ENCODE peak calls at places on chromosomes 11 and 22, in four cellular contexts. X, F, L and B are unnamed samples.
A peak's percentile ranks its signal among the peaks of the same experiment; 100 is the strongest.

GRCh38 chr11:65912840-65913239 is 6.0 kb downstream of the C11orf68 start:
- DNase-seq in X (no peak), F (no peak), L (peak; percentile 52), B (no peak)

GRCh38 chr11:96113100-96113710 is 189.3 kb upstream of the MTMR2 start:
- DNase-seq in X (no peak), L (peak; percentile 76), F (peak; percentile 44), B (no peak)

GRCh38 chr11:70872950-70873735 is 379.2 kb downstream of the SHANK2 start:
- DNase-seq in X (no peak), F (no peak), L (no peak), B (no peak)

GRCh38 chr11:36215688-36216050 is 73.6 kb downstream of the COMMD9 start:
- DNase-seq in X (no peak), L (no peak), F (no peak), B (no peak)

GRCh38 chr22:35549338-35549737 is 8.7 kb downstream of the RASD2 start:
- DNase-seq in X (no peak), F (no peak), L (peak; percentile 41), B (no peak)

GRCh38 chr11:69075421-69076128 is 26.8 kb downstream of the TPCN2 start:
- DNase-seq in L (peak; percentile 96), X (no peak), F (peak; percentile 93), B (peak; percentile 68)

GRCh38 chr11:59429924-59430516 is 3.8 kb upstream of the OR5A2 start:
- DNase-seq in X (peak; percentile 4), F (no peak), L (peak; percentile 59), B (no peak)

GRCh38 chr11:73230931-73231330 is 12.8 kb downstream of the P2RY2 start:
- DNase-seq in X (no peak), F (no peak), L (no peak), B (no peak)

GRCh38 chr22:43017525-43018290 is 2.8 kb upstream of the PACSIN2 start:
- DNase-seq in L (no peak), X (no peak), F (no peak), B (no peak)

GRCh38 chr22:47203554-47203991 is 441.1 kb downstream of the TBC1D22A start:
- DNase-seq in L (no peak), F (no peak), X (no peak), B (no peak)

GRCh38 chr11:21811572-21811971 is 381.3 kb upstream of the ANO5 start:
- DNase-seq in X (no peak), L (no peak), F (no peak), B (no peak)

GRCh38 chr11:75350743-75351540 is 519 bp downstream of the ARRB1 start:
- DNase-seq in X (peak; percentile 14), L (no peak), F (no peak), B (no peak)

GRCh38 chr11:57428643-57429042 is 1.7 kb upstream of the SLC43A3 start:
- DNase-seq in L (no peak), F (no peak), X (no peak), B (no peak)

GRCh38 chr11:57432017-57432590 is 5.2 kb upstream of the SLC43A3 start:
- DNase-seq in X (no peak), F (no peak), L (no peak), B (no peak)

GRCh38 chr11:57429946-57430345 is 3.0 kb upstream of the SLC43A3 start:
- DNase-seq in F (no peak), L (no peak), X (no peak), B (no peak)

GRCh38 chr11:57432714-57433163 is 5.8 kb upstream of the SLC43A3 start:
- DNase-seq in L (peak; percentile 86), F (no peak), X (no peak), B (no peak)

GRCh38 chr11:57430946-57431345 is 4.0 kb upstream of the SLC43A3 start:
- DNase-seq in L (no peak), F (no peak), X (no peak), B (no peak)
- TF ChIP-seq CTCF in L (no peak), F (no peak), X (no peak), B (no peak)

DNA sequence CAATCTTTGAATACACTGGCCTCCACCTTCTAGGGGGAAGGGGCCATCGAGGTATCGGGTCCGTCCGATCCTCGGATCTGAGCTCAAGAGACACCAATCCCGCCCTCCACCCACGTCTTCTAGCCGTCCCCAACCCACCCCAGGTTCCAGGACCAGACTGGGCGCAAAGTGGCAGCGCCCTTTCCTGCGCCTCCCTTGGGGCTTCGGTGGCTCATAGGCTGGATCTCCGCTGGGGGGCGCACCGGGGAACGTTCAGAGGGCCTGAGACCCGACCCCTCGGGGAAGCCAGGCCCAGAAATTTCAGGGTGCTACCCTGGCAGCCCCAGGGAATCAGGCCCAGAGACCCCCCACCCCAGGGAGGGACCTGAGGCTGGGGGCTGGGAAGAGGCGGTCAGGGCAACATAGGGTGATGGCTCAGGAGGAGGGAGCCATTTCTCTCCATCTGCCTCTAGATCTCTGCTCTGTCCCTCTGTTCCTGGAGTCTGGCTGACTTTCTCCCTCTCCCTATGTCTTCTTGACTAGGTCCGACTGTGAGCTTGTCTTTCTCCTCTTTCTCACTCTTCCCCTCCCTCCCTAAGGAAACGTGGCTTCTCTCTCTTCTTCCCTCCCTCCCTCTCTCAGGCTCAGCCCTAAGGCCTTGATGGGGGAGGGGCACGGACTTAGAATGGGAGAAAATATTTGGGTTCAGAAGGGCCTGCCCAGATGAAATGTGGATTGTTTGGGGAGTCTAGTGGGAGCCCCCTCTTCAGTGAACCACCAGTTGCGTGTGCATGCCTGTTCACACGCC is 1.1 kb downstream of the CREB3L1 start:
- DNase-seq in L (peak; percentile 66), F (no peak), X (peak; percentile 9), B (no peak)
- TF ChIP-seq CTCF in L (peak; percentile 78), F (peak; percentile 90), X (no peak), B (no peak)

DNA sequence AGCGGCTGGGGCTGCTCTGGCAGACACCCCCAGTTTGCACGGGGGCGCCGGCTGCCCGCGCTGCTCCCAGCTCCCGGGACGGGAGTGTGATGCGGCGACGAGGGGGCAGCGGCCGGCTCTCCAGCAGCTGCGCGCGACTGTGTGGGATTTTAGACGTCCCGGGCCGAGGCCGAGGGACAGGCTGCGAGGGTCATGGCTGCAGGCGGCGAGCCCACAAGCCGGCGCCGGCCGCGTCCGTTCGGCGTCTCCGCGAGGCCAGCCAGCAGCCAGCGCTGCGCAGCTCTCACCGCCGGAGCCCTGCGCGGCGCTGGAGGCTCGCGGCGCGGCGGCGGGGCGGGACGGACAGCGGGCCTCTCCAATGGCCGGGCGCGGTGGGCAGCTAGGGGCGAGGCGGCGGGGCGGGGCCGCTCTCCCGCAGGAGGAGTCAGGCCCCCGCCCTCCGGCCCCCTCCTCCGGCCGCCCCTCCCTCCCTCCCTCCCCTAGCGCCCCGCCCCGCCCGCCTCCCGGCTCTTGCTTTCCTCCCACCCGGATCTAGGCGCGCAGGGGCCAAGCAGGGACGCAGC is at the start of gene FZD4:
- DNase-seq in L (peak; percentile 95), F (no peak), X (no peak), B (peak; percentile 60)
- TF ChIP-seq CTCF in L (no peak), F (no peak), X (no peak), B (no peak)

GRCh38 chr11:12052676-12053605 is 44.5 kb upstream of the DKK3 start:
- DNase-seq in L (no peak), X (no peak), F (no peak), B (no peak)
- TF ChIP-seq CTCF in L (no peak), X (no peak), F (peak; percentile 8), B (no peak)